ENCODE peak calls at places on chromosomes 2 and 18, in four cellular contexts. A is HepG2, I is GM12878, Y is K562. L is an unnamed sample.

GRCh38 chr2:95374916-95375471 is 27.5 kb upstream of the FAHD2A start:
- DNase-seq in A (no peak), I (no peak), Y (no peak), L (no peak)

GRCh38 chr2:23606968-23607367 is 222.0 kb downstream of the KLHL29 start:
- DNase-seq in A (no peak), I (no peak), Y (no peak), L (no peak)

GRCh38 chr2:156065912-156066311 is 266.6 kb downstream of the NR4A2 start:
- DNase-seq in A (peak), I (no peak), Y (peak), L (no peak)

GRCh38 chr2:161061786-161062185 is 98.4 kb upstream of the TANK start:
- DNase-seq in A (no peak), I (no peak), Y (no peak), L (no peak)

GRCh38 chr2:186755066-186755465 is 61.2 kb downstream of the FAM171B start:
- DNase-seq in A (no peak), I (no peak), Y (no peak), L (no peak)

GRCh38 chr18:57640749-57641148 is 19.1 kb upstream of the NARS1 start:
- DNase-seq in A (no peak), I (no peak), Y (no peak), L (no peak)

GRCh38 chr2:108998911-108999310 is 9.9 kb upstream of the EDAR start:
- DNase-seq in A (no peak), I (no peak), Y (no peak), L (no peak)

GRCh38 chr2:173187911-173188788 is 112.5 kb downstream of the MAP3K20 start:
- DNase-seq in A (no peak), I (no peak), Y (peak), L (no peak)

GRCh38 chr18:76314496-76314895 is 180.5 kb downstream of the ZNF516 start:
- DNase-seq in A (peak), I (no peak), Y (no peak), L (no peak)

GRCh38 chr2:96957299-96957698 is 29.1 kb downstream of the FAM178B start:
- DNase-seq in A (no peak), I (no peak), Y (no peak), L (no peak)

GRCh38 chr2:8090748-8091700 is 590.8 kb upstream of the ID2 start:
- DNase-seq in A (peak), I (peak), Y (peak), L (peak)

GRCh38 chr18:37663446-37663845 is 97.8 kb upstream of the CELF4 start:
- DNase-seq in A (no peak), I (no peak), Y (no peak), L (no peak)

GRCh38 chr18:78228974-78229373 is 750.6 kb upstream of the SALL3 start:
- DNase-seq in A (no peak), I (no peak), Y (no peak), L (no peak)

GRCh38 chr2:166972002-166972401 is 83.7 kb downstream of the XIRP2 start:
- DNase-seq in A (no peak), I (no peak), Y (no peak), L (no peak)
- TF ChIP-seq POLR2A in A (no peak), I (no peak), Y (no peak), L (no peak)

DNA sequence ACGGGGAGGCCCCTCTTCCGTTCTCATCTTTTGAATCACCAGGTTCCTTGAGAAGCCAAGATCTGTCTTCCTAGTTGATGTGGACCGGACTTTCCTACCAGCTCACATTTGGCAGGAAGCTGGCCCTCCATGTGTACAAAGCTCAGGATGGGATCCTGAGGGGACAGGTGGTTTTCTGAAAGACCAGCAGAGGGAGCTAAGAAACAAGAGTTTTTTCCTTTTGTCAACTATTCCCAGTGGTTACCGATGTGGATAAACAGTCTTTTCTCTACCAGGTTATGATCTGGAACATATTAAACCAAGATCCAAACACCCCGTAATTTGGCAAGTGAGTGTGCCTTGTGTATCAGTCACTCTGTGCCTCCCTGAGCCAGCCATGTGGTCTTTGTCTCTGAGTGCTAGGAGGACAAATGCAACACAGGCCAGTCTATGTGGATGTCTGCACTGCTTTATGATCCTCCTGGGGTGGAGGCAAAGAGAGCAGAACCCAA is 25.1 kb upstream of the ARHGAP25 start:
- DNase-seq in A (peak), I (no peak), Y (peak), L (peak)
- TF ChIP-seq ZBTB33 in A (no peak), I (no peak), Y (no peak), L (no peak)

DNA sequence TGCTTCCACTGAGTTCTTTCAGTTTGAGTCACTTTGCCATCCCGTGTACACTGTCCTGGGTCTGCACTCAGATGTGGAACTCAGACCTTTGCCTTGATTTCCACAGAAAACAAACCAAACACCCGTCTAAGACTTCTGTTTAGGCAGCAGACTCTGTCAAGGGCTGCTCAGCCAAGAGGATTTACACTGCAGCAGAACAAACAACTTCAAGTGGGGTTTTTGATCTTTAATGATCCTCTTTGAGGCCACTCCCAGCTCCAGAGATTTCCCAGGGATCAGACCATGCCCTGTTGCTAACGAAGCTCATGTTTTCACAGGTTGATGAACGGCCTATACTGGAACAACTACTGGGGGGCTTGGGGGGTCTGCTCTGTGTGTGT is 52.5 kb upstream of the LGALSL start:
- DNase-seq in A (no peak), I (no peak), Y (no peak), L (no peak)
- TF ChIP-seq POLR2A in A (no peak), I (no peak), Y (no peak), L (no peak)

GRCh38 chr2:29544917-29545316 is 376.5 kb downstream of the ALK start:
- DNase-seq in A (no peak), I (no peak), Y (no peak), L (no peak)
- TF ChIP-seq ZBTB33 in A (no peak), I (no peak), Y (no peak), L (no peak)

GRCh38 chr2:130335226-130335625 is 7.5 kb upstream of the IMP4 start:
- DNase-seq in A (no peak), I (no peak), Y (no peak), L (no peak)

GRCh38 chr2:130337735-130338325 is 4.9 kb upstream of the IMP4 start:
- DNase-seq in A (no peak), I (no peak), Y (peak), L (no peak)

GRCh38 chr2:130338793-130339345 is 3.8 kb upstream of the IMP4 start:
- DNase-seq in A (no peak), I (no peak), Y (no peak), L (no peak)

GRCh38 chr2:130336150-130336876 is 6.4 kb upstream of the IMP4 start:
- DNase-seq in A (peak), I (no peak), Y (no peak), L (no peak)

DNA sequence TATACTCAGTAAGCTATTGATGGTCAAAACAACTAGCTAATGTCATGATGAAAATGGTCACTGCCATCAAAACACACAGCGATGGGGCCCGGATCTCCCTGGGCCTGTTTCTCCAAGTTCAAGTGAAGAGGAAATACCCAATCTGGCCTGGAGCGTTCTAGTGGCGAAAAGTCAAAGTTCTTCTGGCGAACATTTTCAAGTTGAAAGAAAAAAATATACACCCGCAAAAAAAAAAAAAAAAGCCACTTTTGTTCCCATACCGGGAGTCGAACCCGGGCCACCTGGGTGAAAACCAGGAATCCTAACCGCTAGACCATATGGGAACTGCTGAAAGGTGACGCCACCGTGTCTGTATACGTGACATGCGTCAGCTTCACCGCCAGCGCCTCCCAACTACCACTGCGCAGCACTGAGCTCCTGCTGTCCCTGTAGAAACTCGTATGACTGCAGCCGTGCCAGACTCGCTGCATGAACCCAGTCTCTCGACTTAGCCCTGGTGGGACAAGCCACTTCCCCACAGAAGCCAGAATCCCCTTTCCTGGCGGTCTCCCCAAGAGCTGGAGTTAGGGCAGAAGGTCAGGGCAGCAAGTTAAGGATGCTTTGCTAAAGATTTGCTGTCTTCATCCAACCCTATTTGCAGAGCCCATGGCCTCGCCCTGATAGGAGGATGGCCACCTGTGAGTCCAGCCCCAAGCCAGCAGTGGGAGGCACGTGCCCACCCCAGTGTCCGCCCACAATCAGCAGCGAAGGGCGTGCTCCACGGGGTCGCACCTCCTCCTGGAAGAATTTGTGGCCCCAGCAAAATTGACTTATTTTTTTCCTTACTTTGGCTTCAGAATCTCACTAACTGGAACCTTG is 5.6 kb upstream of the IMP4 start:
- DNase-seq in A (peak), I (peak), Y (peak), L (peak)
- TF ChIP-seq POLR2A in A (peak), I (peak), Y (peak), L (peak)

GRCh38 chr2:20604401-20604911 is 46.4 kb downstream of the HS1BP3 start:
- DNase-seq in A (no peak), I (no peak), Y (no peak), L (no peak)

GRCh38 chr2:20603791-20604190 is 47.1 kb downstream of the HS1BP3 start:
- DNase-seq in A (no peak), I (no peak), Y (no peak), L (no peak)

GRCh38 chr2:20604957-20605381 is 45.9 kb downstream of the HS1BP3 start:
- DNase-seq in A (no peak), I (no peak), Y (no peak), L (no peak)

GRCh38 chr2:20600756-20601325 is 50.1 kb downstream of the HS1BP3 start:
- DNase-seq in A (no peak), I (no peak), Y (no peak), L (no peak)

GRCh38 chr2:20602803-20603202 is 48.1 kb downstream of the HS1BP3 start:
- DNase-seq in A (no peak), I (no peak), Y (no peak), L (no peak)
- TF ChIP-seq ZBTB33 in A (no peak), I (no peak), Y (no peak), L (no peak)

L was measured in HCT116.